ENCODE peak calls at places on chromosomes 2 and 18, in nine cellular contexts. Z, P, R, A, B, F, H, T and Y are unnamed samples.

GRCh38 chr2:194151231-194151630 is 1505.8 kb upstream of the SLC39A10 start:
- DNase-seq in H (no peak), F (no peak), P (no peak), T (no peak), A (no peak), Z (no peak), B (no peak), R (no peak), Y (no peak)

GRCh38 chr2:215681799-215682594 is 246.1 kb upstream of the FN1 start:
- DNase-seq in Z (no peak), F (no peak), T (no peak), B (no peak), P (no peak), H (no peak), R (no peak), A (no peak), Y (no peak)

GRCh38 chr2:57190007-57190406 is 856.6 kb upstream of the VRK2 start:
- DNase-seq in H (no peak), R (no peak), A (no peak), Z (no peak), P (no peak), F (no peak), T (no peak), B (no peak), Y (no peak)

GRCh38 chr2:234254783-234255521 is 204.4 kb downstream of the SPP2 start:
- DNase-seq in Z (no peak), H (peak), T (no peak), F (no peak), R (no peak), A (no peak), P (peak), B (no peak), Y (peak)

GRCh38 chr2:155273314-155273713 is 574.8 kb downstream of the KCNJ3 start:
- DNase-seq in H (no peak), Z (no peak), P (no peak), B (no peak), T (no peak), A (no peak), R (no peak), F (no peak), Y (no peak)

GRCh38 chr2:242054881-242055801 is 185.6 kb downstream of the RTP5 start:
- DNase-seq in P (no peak), A (no peak), R (no peak), H (no peak), T (no peak), Z (no peak), F (no peak), B (no peak), Y (no peak)

GRCh38 chr2:135494917-135495316 is 36.1 kb downstream of the ZRANB3 start:
- DNase-seq in A (no peak), R (no peak), P (no peak), T (no peak), H (no peak), Z (no peak), F (no peak), B (no peak), Y (no peak)

GRCh38 chr2:95042472-95043271 is 17.2 kb downstream of the MAL start:
- DNase-seq in P (no peak), Z (no peak), B (no peak), A (no peak), R (no peak), H (no peak), T (peak), F (no peak), Y (no peak)

GRCh38 chr18:616380-616995 is 19.7 kb downstream of the CLUL1 start:
- DNase-seq in H (peak), B (peak), A (no peak), Z (peak), P (peak), R (no peak), T (no peak), F (no peak), Y (peak)

GRCh38 chr2:182038579-182038978 is 52.9 kb downstream of the PPP1R1C start:
- DNase-seq in H (peak), T (no peak), P (peak), Z (no peak), A (no peak), F (no peak), B (peak), R (no peak), Y (peak)

GRCh38 chr2:34652636-34653035 is 1053.5 kb upstream of the FAM98A start:
- DNase-seq in T (no peak), Z (no peak), A (no peak), B (peak), P (no peak), R (no peak), F (no peak), H (peak), Y (no peak)

GRCh38 chr18:76529433-76529811 is 34.4 kb upstream of the ZNF516 start:
- DNase-seq in R (no peak), A (no peak), B (no peak), F (no peak), H (no peak), T (no peak), Z (no peak), P (no peak), Y (no peak)

GRCh38 chr18:76530391-76530790 is 35.3 kb upstream of the ZNF516 start:
- DNase-seq in P (no peak), A (no peak), T (no peak), Z (no peak), F (no peak), B (no peak), R (no peak), H (no peak), Y (no peak)

GRCh38 chr18:76530846-76531245 is 35.8 kb upstream of the ZNF516 start:
- DNase-seq in H (no peak), T (no peak), B (no peak), P (no peak), F (no peak), R (no peak), Z (no peak), A (no peak), Y (no peak)

GRCh38 chr18:76524900-76525698 is 30.1 kb upstream of the ZNF516 start:
- DNase-seq in T (no peak), Z (no peak), B (peak), F (no peak), H (no peak), P (peak), A (no peak), R (no peak), Y (peak)

GRCh38 chr18:76528477-76529432 is 33.7 kb upstream of the ZNF516 start:
- DNase-seq in R (peak), H (peak), Z (peak), B (peak), A (no peak), T (peak), P (peak), F (no peak), Y (peak)
- TF ChIP-seq CTCF in R (no peak), H (no peak), Z (no peak), B (no peak), A (no peak), T (no peak), P (no peak), F (no peak), Y (peak)

GRCh38 chr2:18987592-18988073 is 370.8 kb downstream of the OSR1 start:
- DNase-seq in Z (no peak), H (peak), B (peak), P (peak), F (peak), R (no peak), A (no peak), T (peak), Y (peak)
- TF ChIP-seq CTCF in Z (no peak), H (peak), B (peak), P (peak), F (no peak), R (peak), A (no peak), T (no peak), Y (peak)

GRCh38 chr2:133887676-133888040 is 319.4 kb upstream of the NCKAP5 start:
- DNase-seq in T (no peak), F (no peak), P (no peak), Z (no peak), A (no peak), H (peak), B (no peak), R (no peak), Y (no peak)

GRCh38 chr2:133888107-133888506 is 319.8 kb upstream of the NCKAP5 start:
- DNase-seq in B (no peak), H (no peak), F (no peak), R (no peak), T (no peak), A (no peak), Z (no peak), P (no peak), Y (no peak)

GRCh38 chr2:133886735-133887675 is 318.7 kb upstream of the NCKAP5 start:
- DNase-seq in B (peak), P (peak), F (peak), Z (peak), T (peak), H (peak), A (peak), R (peak), Y (peak)

GRCh38 chr2:133885847-133886246 is 317.6 kb upstream of the NCKAP5 start:
- DNase-seq in F (no peak), T (peak), A (no peak), R (no peak), Z (no peak), H (peak), B (no peak), P (peak), Y (peak)

DNA sequence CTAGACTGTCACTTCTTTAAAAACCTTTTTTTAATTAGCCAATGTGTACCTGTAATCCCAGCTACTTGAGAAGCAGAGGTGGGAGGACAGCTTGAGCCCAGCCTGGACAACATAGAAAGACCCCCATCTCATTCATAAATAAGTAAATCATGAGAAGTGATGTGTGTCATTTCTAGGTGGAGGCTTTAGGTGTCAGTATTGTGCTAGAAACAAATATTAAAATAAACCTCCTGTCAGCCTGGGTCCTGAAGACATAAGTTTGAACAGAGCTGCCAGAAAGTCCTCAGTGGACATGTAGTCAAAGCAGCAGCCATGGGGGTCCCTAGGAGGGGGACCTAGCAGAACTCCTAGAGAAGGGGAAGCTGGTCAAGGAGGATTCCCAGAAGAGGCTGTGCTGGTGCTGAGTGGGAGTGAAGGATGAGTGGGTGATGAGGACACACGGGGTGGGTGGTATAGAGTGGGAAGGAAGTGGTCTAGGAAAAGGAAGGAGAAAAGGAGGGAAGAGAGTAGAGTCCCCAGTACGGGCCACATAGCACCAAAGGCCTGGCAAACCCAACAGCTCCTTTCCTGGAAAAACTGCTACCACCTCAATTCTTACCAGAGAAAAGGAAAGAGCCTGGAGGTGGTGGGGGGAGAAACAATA is 316.6 kb upstream of the NCKAP5 start:
- DNase-seq in B (no peak), A (no peak), F (no peak), H (peak), P (no peak), T (no peak), Z (peak), R (no peak), Y (peak)
- TF ChIP-seq CTCF in B (no peak), A (no peak), F (no peak), H (no peak), P (no peak), T (no peak), Z (no peak), R (no peak), Y (peak)

GRCh38 chr2:1781291-1782080 is 37.2 kb upstream of the PXDN start:
- DNase-seq in F (no peak), H (no peak), R (no peak), P (no peak), Z (no peak), A (peak), T (peak), B (no peak), Y (no peak)
- TF ChIP-seq CTCF in F (no peak), H (no peak), R (no peak), P (no peak), Z (no peak), A (no peak), T (no peak), B (no peak), Y (no peak)